ENCODE peak calls at places on chromosomes 6 and 20, in six cellular contexts. N is upper lobe of left lung, U is body of pancreas, E is A549, P is heart left ventricle, L is NB4. O is an unnamed sample.
A peak's percentile ranks its signal among the peaks of the same experiment; 100 is the strongest.

GRCh38 chr6:136607204-136607931 is 57.1 kb upstream of the MAP7 start:
- DNase-seq in L (no peak), P (no peak), E (no peak), N (no peak), U (no peak), O (no peak)

GRCh38 chr6:118288355-118289124 is 259.6 kb upstream of the PLN start:
- DNase-seq in N (no peak), E (no peak), U (no peak), P (no peak), L (no peak), O (no peak)

GRCh38 chr20:309841-310644 is 12.7 kb downstream of the ZCCHC3 start:
- DNase-seq in U (peak; percentile 96), L (peak; percentile 47), N (peak; percentile 95), P (peak; percentile 99), E (peak; percentile 73), O (peak; percentile 86)

GRCh38 chr20:49892260-49893216 is 22.8 kb downstream of the SPATA2 start:
- DNase-seq in N (peak; percentile 68), U (no peak), P (peak; percentile 78), E (no peak), L (no peak), O (peak; percentile 73)

GRCh38 chr6:133923938-133924593 is 29.0 kb upstream of the TBPL1 start:
- DNase-seq in E (peak; percentile 78), P (peak; percentile 45), U (peak; percentile 81), N (no peak), L (peak; percentile 77), O (peak; percentile 21)

GRCh38 chr6:81708306-81708705 is 44.2 kb downstream of the TENT5A start:
- DNase-seq in N (no peak), L (no peak), P (no peak), E (no peak), U (no peak), O (no peak)

GRCh38 chr6:15401769-15402250 is 155.9 kb downstream of the JARID2 start:
- DNase-seq in P (no peak), U (no peak), N (no peak), E (peak; percentile 10), L (no peak), O (no peak)

GRCh38 chr20:35695245-35695749 is 3.9 kb downstream of the NFS1 start:
- DNase-seq in L (no peak), P (no peak), U (no peak), N (no peak), E (no peak), O (no peak)

GRCh38 chr6:43709654-43710303 is 22.2 kb upstream of the MRPS18A start:
- DNase-seq in P (no peak), E (no peak), L (no peak), U (no peak), N (no peak), O (no peak)

GRCh38 chr6:122364084-122364483 is 35.4 kb upstream of the HSF2 start:
- DNase-seq in L (no peak), E (no peak), P (no peak), U (peak; percentile 22), N (no peak), O (no peak)

GRCh38 chr6:110816110-110816409 is 791 bp upstream of the CDK19 start:
- DNase-seq in U (no peak), N (no peak), P (no peak), L (no peak), E (no peak), O (no peak)

GRCh38 chr20:61146006-61146405 is 106.1 kb upstream of the CDH4 start:
- DNase-seq in U (no peak), L (no peak), E (no peak), N (no peak), P (no peak), O (no peak)

GRCh38 chr20:10665791-10666190 is 8.0 kb downstream of the JAG1 start:
- DNase-seq in L (no peak), P (no peak), U (peak; percentile 30), N (no peak), E (no peak), O (no peak)

GRCh38 chr6:35993150-35993549 is 31.3 kb downstream of the SLC26A8 start:
- DNase-seq in L (no peak), N (no peak), E (no peak), P (no peak), U (no peak), O (no peak)

GRCh38 chr6:107114872-107115694 is at the start of gene BEND3:
- DNase-seq in N (peak; percentile 91), P (no peak), E (peak; percentile 42), U (peak; percentile 53), L (peak; percentile 74), O (peak; percentile 60)

GRCh38 chr20:59565768-59566461 is 38.4 kb upstream of the PHACTR3 start:
- DNase-seq in U (no peak), L (no peak), E (no peak), P (no peak), N (no peak), O (no peak)

GRCh38 chr20:35511814-35512420 is 17.5 kb downstream of the C20orf173 start:
- DNase-seq in U (peak; percentile 16), P (no peak), E (peak; percentile 58), L (peak; percentile 47), N (no peak), O (no peak)

GRCh38 chr6:149719531-149719930 is 1.6 kb upstream of the LATS1 start:
- DNase-seq in L (no peak), N (no peak), P (no peak), E (no peak), U (no peak), O (no peak)

GRCh38 chr6:16737389-16737788 is 23.9 kb downstream of the ATXN1 start:
- DNase-seq in E (no peak), U (no peak), N (no peak), L (no peak), P (no peak), O (no peak)

GRCh38 chr20:62537649-62538292 is 62.0 kb upstream of the GATA5 start:
- DNase-seq in U (no peak), L (no peak), P (no peak), N (peak; percentile 67), E (no peak), O (no peak)

GRCh38 chr20:50302463-50303041 is 111.9 kb downstream of the CEBPB start:
- DNase-seq in U (no peak), N (no peak), L (peak; percentile 32), E (no peak), P (peak; percentile 25), O (no peak)

GRCh38 chr20:5065489-5066383 is 54.0 kb downstream of the PCNA start:
- DNase-seq in L (peak; percentile 76), P (peak; percentile 66), E (peak; percentile 98), N (no peak), U (peak; percentile 74), O (peak; percentile 66)

GRCh38 chr6:163773646-163774045 is 359.1 kb downstream of the QKI start:
- DNase-seq in N (no peak), P (no peak), L (no peak), U (no peak), E (no peak), O (no peak)

GRCh38 chr6:16278048-16278724 is 39.8 kb downstream of the GMPR start:
- DNase-seq in L (no peak), P (no peak), U (no peak), E (no peak), N (no peak), O (no peak)

DNA sequence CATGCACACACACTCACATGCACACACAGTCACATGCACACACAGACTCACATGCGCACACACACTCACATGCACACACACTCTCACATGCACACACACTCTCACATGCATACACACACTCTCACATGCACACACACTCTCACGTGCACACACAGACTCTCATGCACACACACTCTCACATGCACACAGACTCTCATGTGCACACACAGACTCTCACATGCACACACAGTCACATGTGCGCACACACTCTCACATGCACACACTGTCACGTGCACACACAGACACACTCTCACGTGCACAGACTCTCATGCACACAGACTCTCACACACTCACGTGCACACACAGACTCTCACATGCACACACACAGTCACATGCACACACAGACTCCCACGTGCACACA is 36.6 kb upstream of the VSX1 start:
- DNase-seq in U (no peak), L (no peak), N (no peak), P (no peak), E (no peak), O (no peak)
- H3K4me3 ChIP-seq in U (no peak overlapping the region), L (no peak overlapping the region), N (no peak overlapping the region), P (no peak overlapping the region), E (no peak overlapping the region), O (no peak overlapping the region)

DNA sequence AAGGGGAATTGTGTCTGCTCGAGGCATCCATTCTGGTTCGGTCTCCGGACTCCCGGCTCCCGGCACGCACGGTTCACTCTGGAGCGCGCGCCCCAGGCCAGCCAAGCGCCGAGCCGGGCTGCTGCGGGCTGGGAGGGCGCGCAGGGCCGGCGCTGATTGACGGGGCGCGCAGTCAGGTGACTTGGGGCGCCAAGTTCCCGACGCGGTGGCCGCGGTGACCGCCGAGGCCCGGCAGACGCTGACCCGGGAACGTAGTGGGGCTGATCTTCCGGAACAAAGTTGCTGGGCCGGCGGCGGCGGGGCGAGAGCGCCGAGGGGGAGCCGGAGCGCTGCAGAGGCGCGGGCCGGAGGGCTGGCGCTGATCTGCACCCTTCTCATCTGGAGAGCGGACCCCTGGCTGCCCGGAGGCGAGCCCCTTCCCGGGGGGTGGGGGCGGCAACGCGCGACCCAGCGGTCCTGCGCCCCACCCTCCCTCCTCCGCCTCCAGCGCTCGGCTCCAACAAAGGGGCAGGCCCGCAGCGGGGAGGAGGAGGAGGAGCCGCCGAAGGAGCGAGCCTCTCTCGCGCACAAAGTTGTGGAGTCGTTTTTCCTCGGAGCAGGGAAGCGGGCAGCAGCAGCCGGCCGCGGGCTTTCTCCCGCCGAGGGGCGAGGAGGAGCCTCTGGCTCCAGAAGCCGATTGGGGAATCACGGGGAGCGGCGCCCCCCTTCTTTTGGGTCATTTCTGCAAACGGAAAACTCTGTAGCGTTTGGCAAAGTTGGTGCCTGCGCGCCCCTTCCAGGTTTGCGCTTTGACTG is at the start of gene UTRN:
- DNase-seq in L (peak; percentile 88), E (peak; percentile 80), P (peak; percentile 89), U (peak; percentile 83), N (peak; percentile 95), O (peak; percentile 84)
- TF ChIP-seq POLR2A in L (peak; percentile 47), E (no peak), P (peak; percentile 60), U (peak; percentile 88), N (no peak), O (peak; percentile 41)

GRCh38 chr6:26305097-26305841 is 59.7 kb upstream of the BTN3A2 start:
- DNase-seq in N (no peak), U (peak; percentile 67), E (peak; percentile 87), P (peak; percentile 68), L (peak; percentile 78), O (no peak)
- H3K4me3 ChIP-seq in N (no peak overlapping the region), U (no peak overlapping the region), E (peak overlapping the region; percentile 59), P (peak overlapping the region; percentile 53), L (peak overlapping the region; percentile 60), O (peak overlapping the region; percentile 17)

DNA sequence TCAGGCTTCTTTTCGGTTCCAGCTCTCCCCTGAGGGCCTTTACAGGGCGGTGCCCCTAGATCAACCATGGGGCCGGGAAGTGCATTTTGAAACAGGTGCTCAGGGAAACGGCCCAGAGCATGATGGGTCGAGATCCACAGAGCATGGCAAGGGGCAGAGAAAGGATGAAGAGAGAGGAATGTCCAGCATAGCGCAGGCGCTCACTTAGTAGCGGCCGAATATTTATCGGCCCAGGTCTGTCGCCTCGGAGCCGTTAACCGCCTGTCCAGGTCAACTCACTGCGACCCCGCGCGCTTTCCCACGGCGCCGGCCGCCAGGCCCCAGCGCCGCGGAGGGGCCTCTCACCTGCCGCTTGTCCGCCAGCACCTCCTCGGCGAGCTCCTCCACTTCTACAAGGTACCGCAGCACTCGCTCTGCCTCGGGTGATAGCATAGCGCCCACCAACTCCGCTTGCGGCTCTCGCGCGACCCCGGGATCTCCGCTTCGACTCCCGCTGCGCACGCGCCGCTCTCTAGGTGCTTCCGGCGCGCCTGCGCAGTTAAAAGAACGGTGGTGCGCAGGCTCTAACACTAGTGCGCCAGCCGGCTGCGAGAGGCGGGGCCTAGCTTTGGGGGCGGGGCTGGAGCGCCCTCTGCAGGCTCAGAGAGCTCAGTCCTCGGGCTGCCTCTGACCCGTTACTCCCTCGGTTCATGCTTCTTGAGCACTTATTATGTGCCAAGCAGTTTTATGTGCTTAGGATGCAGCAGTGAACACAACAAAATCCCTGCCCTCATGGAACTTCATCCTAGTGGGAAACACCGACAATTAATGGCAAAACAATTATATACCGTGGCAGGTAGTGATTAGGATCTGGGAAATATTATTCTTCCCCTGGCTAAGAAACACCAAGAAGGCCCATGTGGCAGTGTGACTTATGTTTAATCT is at the start of gene PDRG1:
- DNase-seq in E (peak; percentile 96), U (peak; percentile 97), L (peak; percentile 96), N (peak; percentile 99), P (peak; percentile 96), O (peak; percentile 95)
- TF ChIP-seq POLR2A in E (peak; percentile 85), U (peak; percentile 76), L (peak; percentile 91), N (no peak), P (peak; percentile 89), O (peak; percentile 62)